ENCODE peak calls at places on chromosomes 11 and 22, in nine cellular contexts. A is mammary epithelial cell; W is suprapubic skin; S is fibroblast of lung; D is naive thymus-derived CD4-positive, alpha-beta T cell; U is IMR-90; F is A549; X is cardiac muscle cell; T is CD8-positive, alpha-beta T cell. P is an unnamed sample.

GRCh38 chr22:30882181-30882771 is 86.3 kb downstream of the MORC2 start:
- DNase-seq in A (no peak), W (no peak), S (no peak), D (no peak), U (no peak), F (no peak), X (no peak), T (no peak), P (no peak)

GRCh38 chr11:35470616-35471015 is 51.3 kb upstream of the SLC1A2 start:
- DNase-seq in A (no peak), W (no peak), S (no peak), D (no peak), U (no peak), F (no peak), X (no peak), T (no peak), P (no peak)

GRCh38 chr11:123451183-123451907 is 21.3 kb downstream of the GRAMD1B start:
- DNase-seq in A (no peak), W (no peak), S (no peak), D (no peak), U (no peak), F (no peak), X (no peak), T (no peak), P (no peak)

GRCh38 chr11:26964335-26964734 is 29.6 kb upstream of the FIBIN start:
- DNase-seq in A (no peak), W (no peak), S (peak; percentile 71), D (no peak), U (peak; percentile 29), F (no peak), X (no peak), T (no peak), P (no peak)

GRCh38 chr22:37148031-37148651 is 1.6 kb downstream of the IL2RB start:
- DNase-seq in A (no peak), W (no peak), S (no peak), D (no peak), U (no peak), F (no peak), X (no peak), T (peak; percentile 50), P (peak; percentile 42)

GRCh38 chr11:38646382-38646781 is 2048.3 kb upstream of the RAG2 start:
- DNase-seq in A (no peak), W (no peak), S (no peak), D (no peak), U (no peak), F (no peak), X (no peak), T (no peak), P (no peak)

GRCh38 chr11:10632483-10632882 is 61.1 kb downstream of the IRAG1 start:
- DNase-seq in A (no peak), W (no peak), S (no peak), D (no peak), U (no peak), F (no peak), X (no peak), T (no peak), P (no peak)

GRCh38 chr11:73273246-73273890 is 1.2 kb downstream of the P2RY6 start:
- DNase-seq in A (no peak), W (peak; percentile 7), S (no peak), D (no peak), U (no peak), F (no peak), X (no peak), T (no peak), P (no peak)

GRCh38 chr11:63871962-63872832 is 33.3 kb downstream of the MARK2 start:
- DNase-seq in A (peak; percentile 93), W (peak; percentile 89), S (peak; percentile 91), D (peak; percentile 11), U (peak; percentile 93), F (peak; percentile 86), X (peak; percentile 93), T (peak; percentile 43), P (peak; percentile 93)

GRCh38 chr11:123197711-123198110 is 2.7 kb upstream of the CLMP start:
- DNase-seq in A (peak; percentile 93), W (no peak), S (peak; percentile 82), D (no peak), U (peak; percentile 97), F (no peak), X (no peak), T (no peak), P (no peak)

GRCh38 chr11:134537296-134537695 is 125.3 kb upstream of the B3GAT1 start:
- DNase-seq in A (no peak), W (no peak), S (no peak), D (no peak), U (no peak), F (no peak), X (no peak), T (no peak), P (no peak)

GRCh38 chr11:9533053-9533452 is 40.4 kb upstream of the WEE1 start:
- DNase-seq in A (no peak), W (no peak), S (no peak), D (no peak), U (no peak), F (no peak), X (no peak), T (no peak), P (no peak)
- H3K4me1 ChIP-seq in A (peaks cover 6% of the 10 kb centered on the region), W (peaks cover 53% of the 10 kb centered on the region), S (peaks cover 6% of the 10 kb centered on the region), D (no peaks in the 10 kb centered on the region), U (peaks cover 6% of the 10 kb centered on the region), F (peaks cover 37% of the 10 kb centered on the region), X (peaks cover 40% of the 10 kb centered on the region), T (no peaks in the 10 kb centered on the region), P (peaks cover 14% of the 10 kb centered on the region)

GRCh38 chr11:12434255-12434654 is 56.9 kb downstream of the PARVA start:
- DNase-seq in A (no peak), W (no peak), S (peak; percentile 43), D (no peak), U (peak; percentile 56), F (no peak), X (no peak), T (no peak), P (no peak)

GRCh38 chr11:12432507-12432906 is 55.1 kb downstream of the PARVA start:
- DNase-seq in A (no peak), W (no peak), S (no peak), D (no peak), U (no peak), F (no peak), X (no peak), T (no peak), P (no peak)

GRCh38 chr11:12436266-12436665 is 58.9 kb downstream of the PARVA start:
- DNase-seq in A (no peak), W (no peak), S (no peak), D (no peak), U (no peak), F (no peak), X (no peak), T (no peak), P (no peak)

GRCh38 chr11:12435264-12435663 is 57.9 kb downstream of the PARVA start:
- DNase-seq in A (no peak), W (no peak), S (no peak), D (no peak), U (no peak), F (no peak), X (no peak), T (no peak), P (no peak)

DNA sequence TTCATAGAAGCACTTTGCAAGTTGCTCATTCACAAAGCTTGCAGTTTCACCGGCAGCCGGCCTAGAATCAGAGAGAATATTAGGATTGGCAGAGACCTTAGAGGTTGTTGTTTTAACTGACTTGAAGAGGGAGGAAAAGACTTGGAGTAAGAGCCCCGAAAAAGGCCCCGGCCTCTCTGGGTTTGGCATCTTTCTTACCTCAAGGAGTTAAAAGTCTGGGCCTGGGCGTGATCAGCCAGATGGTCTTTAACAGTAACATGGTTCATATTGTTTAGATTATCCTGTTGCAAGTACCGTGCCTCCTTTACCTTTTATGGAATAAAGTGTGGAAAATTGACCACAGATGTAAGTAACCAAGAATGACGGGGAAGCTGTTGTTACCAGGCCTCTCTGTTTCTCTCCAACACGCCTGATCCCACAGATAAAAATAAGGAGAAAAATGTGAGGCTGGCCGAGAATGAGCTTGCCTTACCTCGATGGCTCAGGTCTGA is 56.2 kb downstream of the PARVA start:
- DNase-seq in A (no peak), W (no peak), S (peak; percentile 99), D (no peak), U (peak; percentile 98), F (no peak), X (no peak), T (no peak), P (no peak)
- H3K27ac ChIP-seq in A (no peak overlapping the region), W (peak overlapping the region; percentile 56), S (peak overlapping the region; percentile 58), D (no peak overlapping the region), U (peak overlapping the region; percentile 97), F (no peak overlapping the region), X (peak overlapping the region; percentile 47), T (no peak overlapping the region), P (peak overlapping the region; percentile 71)

GRCh38 chr11:128725630-128726461 is 32.0 kb downstream of the FLI1 start:
- DNase-seq in A (peak; percentile 68), W (no peak), S (peak; percentile 41), D (peak; percentile 87), U (peak; percentile 59), F (no peak), X (no peak), T (peak; percentile 61), P (no peak)

GRCh38 chr11:128727811-128728431 is 34.0 kb downstream of the FLI1 start:
- DNase-seq in A (no peak), W (no peak), S (no peak), D (no peak), U (no peak), F (no peak), X (no peak), T (no peak), P (no peak)

GRCh38 chr11:128727320-128727719 is 33.4 kb downstream of the FLI1 start:
- DNase-seq in A (no peak), W (no peak), S (no peak), D (no peak), U (no peak), F (no peak), X (peak; percentile 32), T (no peak), P (no peak)

GRCh38 chr11:128724891-128725611 is 31.2 kb downstream of the FLI1 start:
- DNase-seq in A (no peak), W (no peak), S (no peak), D (no peak), U (no peak), F (no peak), X (no peak), T (no peak), P (no peak)

DNA sequence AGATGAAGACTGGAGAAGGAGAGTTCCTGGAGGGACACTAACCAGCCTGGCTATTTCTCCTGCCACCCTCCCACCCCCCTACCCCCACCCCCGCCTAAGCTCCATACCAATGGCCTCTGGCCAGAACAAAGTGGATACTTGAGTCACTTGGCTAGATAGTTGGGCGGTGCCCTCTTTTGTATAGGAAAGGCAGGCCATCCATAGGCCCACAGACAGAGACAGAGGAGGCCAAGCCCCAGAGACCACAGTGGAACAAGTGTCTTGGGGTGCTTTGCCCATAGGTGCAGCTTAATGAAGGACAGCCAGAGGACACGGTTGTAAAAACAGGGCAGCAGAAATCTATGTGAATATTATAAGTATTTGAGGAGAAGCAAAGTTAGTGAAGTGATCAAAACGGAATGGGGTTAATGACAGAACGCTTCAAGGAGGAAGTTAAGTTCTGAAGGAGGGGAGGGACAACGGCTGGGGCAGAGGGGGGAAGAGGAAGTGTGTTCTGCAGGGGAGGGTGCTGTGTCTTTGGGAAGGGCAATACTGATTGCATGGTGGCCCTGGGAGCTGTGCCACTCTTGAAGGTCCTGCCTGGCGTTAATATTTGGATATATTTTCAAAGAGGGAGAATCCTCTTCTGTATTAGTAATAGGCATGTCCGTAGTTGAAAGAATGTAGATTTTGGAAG is 32.7 kb downstream of the FLI1 start:
- DNase-seq in A (no peak), W (no peak), S (no peak), D (peak; percentile 67), U (no peak), F (no peak), X (no peak), T (peak; percentile 63), P (no peak)
- H3K4me3 ChIP-seq in A (no peak overlapping the region), W (no peak overlapping the region), S (no peak overlapping the region), D (peak overlapping the region; percentile 62), U (no peak overlapping the region), F (no peak overlapping the region), X (no peak overlapping the region), T (peak overlapping the region; percentile 7), P (no peak overlapping the region)

GRCh38 chr22:39415506-39415905 is 15.9 kb downstream of the TAB1 start:
- DNase-seq in A (no peak), W (no peak), S (no peak), D (no peak), U (no peak), F (no peak), X (no peak), T (no peak), P (no peak)
- H3K4me1 ChIP-seq in A (no peaks in the 10 kb centered on the region), W (peaks cover 22% of the 10 kb centered on the region), S (peaks cover 2% of the 10 kb centered on the region), D (peaks cover 61% of the 10 kb centered on the region), U (peaks cover 5% of the 10 kb centered on the region), F (no peaks in the 10 kb centered on the region), X (no peaks in the 10 kb centered on the region), T (peaks cover 64% of the 10 kb centered on the region), P (peaks cover 33% of the 10 kb centered on the region)